ENCODE peak calls at places on chromosomes 3 and 15, in ten cellular contexts. P is psoas muscle; C is fibroblast of mammary gland; O is H9; Z is lower lobe of right lung; U is prostate gland; X is fibroblast of the aortic adventitia; H is CD8-positive, alpha-beta T cell; B is cardiac muscle cell; D is HL-60. G is an unnamed sample.

GRCh38 chr15:38455096-38455495 is 1.2 kb downstream of the FAM98B start:
- DNase-seq in U (no peak), C (peak; percentile 38), H (no peak), B (no peak), O (no peak), P (no peak), X (peak; percentile 7), D (no peak), Z (no peak), G (no peak)

GRCh38 chr15:101407439-101407838 is 82.1 kb downstream of the PCSK6 start:
- DNase-seq in B (no peak), P (no peak), X (no peak), C (no peak), H (no peak), D (no peak), O (no peak), U (no peak), Z (no peak), G (no peak)

GRCh38 chr3:194136519-194137313 is 768 bp downstream of the HES1 start:
- DNase-seq in B (peak; percentile 91), C (peak; percentile 81), O (peak; percentile 52), P (peak; percentile 82), D (no peak), H (peak; percentile 57), Z (peak; percentile 61), U (peak; percentile 46), X (peak; percentile 85), G (no peak)

GRCh38 chr15:99507732-99508571 is 57.8 kb upstream of the MEF2A start:
- DNase-seq in H (no peak), C (peak; percentile 55), P (peak; percentile 92), Z (no peak), D (no peak), X (peak; percentile 95), O (no peak), U (peak; percentile 25), B (peak; percentile 84), G (no peak)

GRCh38 chr3:11498646-11499045 is 145.1 kb downstream of the VGLL4 start:
- DNase-seq in B (peak; percentile 90), P (peak; percentile 64), X (peak; percentile 84), O (no peak), U (no peak), H (no peak), D (no peak), C (peak; percentile 83), Z (peak; percentile 72), G (no peak)

GRCh38 chr3:157460253-157460652 is 23.6 kb downstream of the PTX3 start:
- DNase-seq in H (no peak), Z (no peak), B (no peak), X (peak; percentile 58), U (no peak), C (peak; percentile 83), O (no peak), D (no peak), P (no peak), G (no peak)

GRCh38 chr3:11944052-11944673 is 60.0 kb upstream of the SYN2 start:
- DNase-seq in B (peak; percentile 38), H (no peak), C (peak; percentile 45), U (no peak), Z (no peak), X (peak; percentile 13), P (no peak), D (peak; percentile 20), O (peak; percentile 65), G (no peak)

GRCh38 chr3:59570816-59571215 is 521.0 kb upstream of the CFAP20DC start:
- DNase-seq in H (no peak), X (no peak), U (no peak), B (no peak), Z (no peak), O (no peak), P (no peak), D (no peak), C (no peak), G (no peak)

GRCh38 chr3:183212096-183212495 is 41.0 kb upstream of the B3GNT5 start:
- DNase-seq in X (no peak), H (no peak), P (no peak), D (peak; percentile 78), Z (no peak), U (no peak), O (no peak), B (no peak), C (no peak), G (no peak)

GRCh38 chr15:90388462-90389182 is 580 bp downstream of the IQGAP1 start:
- DNase-seq in U (peak; percentile 40), D (peak; percentile 52), H (peak; percentile 70), P (peak; percentile 88), C (peak; percentile 50), X (peak; percentile 51), Z (peak; percentile 87), B (peak; percentile 56), O (peak; percentile 50), G (no peak)

GRCh38 chr15:36936652-36937051 is 163.7 kb downstream of the MEIS2 start:
- DNase-seq in D (no peak), B (peak; percentile 68), C (peak; percentile 27), X (peak; percentile 73), Z (no peak), P (no peak), H (no peak), O (no peak), U (no peak), G (no peak)

GRCh38 chr3:143436231-143436930 is 316.8 kb downstream of the CHST2 start:
- DNase-seq in D (no peak), X (peak; percentile 6), H (no peak), P (no peak), Z (no peak), U (no peak), B (peak; percentile 33), O (no peak), C (peak; percentile 87), G (no peak)

GRCh38 chr15:78050851-78051250 is 26.7 kb downstream of the TBC1D2B start:
- DNase-seq in B (no peak), H (no peak), C (peak; percentile 35), X (peak; percentile 51), D (no peak), Z (no peak), O (no peak), P (no peak), U (no peak), G (no peak)

GRCh38 chr15:59691194-59691805 is 2.2 kb upstream of the BNIP2 start:
- DNase-seq in O (no peak), B (peak; percentile 71), P (no peak), X (peak; percentile 78), H (no peak), C (peak; percentile 57), Z (no peak), U (no peak), D (no peak), G (no peak)

GRCh38 chr3:49656541-49657112 is 17.5 kb upstream of the APEH start:
- DNase-seq in D (peak; percentile 75), X (no peak), C (no peak), Z (no peak), O (no peak), H (no peak), U (no peak), B (peak; percentile 9), P (no peak), G (no peak)
- TF ChIP-seq CTCF in D (no peak), X (peak; percentile 21), C (no peak), Z (no peak), O (no peak), H (no peak), U (no peak), B (peak; percentile 8), P (no peak), G (peak; percentile 29)

GRCh38 chr15:57751177-57751800 is 44.8 kb downstream of the POLR2M start:
- DNase-seq in B (peak; percentile 69), H (no peak), P (no peak), O (no peak), Z (no peak), X (peak; percentile 68), D (no peak), C (peak; percentile 66), U (no peak), G (no peak)

GRCh38 chr15:57747206-57747605 is 40.7 kb downstream of the POLR2M start:
- DNase-seq in X (peak; percentile 56), U (no peak), H (no peak), P (peak; percentile 59), Z (peak; percentile 56), B (peak; percentile 19), O (no peak), C (peak; percentile 27), D (no peak), G (no peak)

GRCh38 chr15:57746752-57747151 is 40.2 kb downstream of the POLR2M start:
- DNase-seq in B (no peak), D (no peak), Z (no peak), C (no peak), P (no peak), H (no peak), X (peak; percentile 25), O (no peak), U (no peak), G (no peak)

GRCh38 chr15:57752840-57753239 is 46.3 kb downstream of the POLR2M start:
- DNase-seq in U (no peak), C (no peak), P (no peak), H (no peak), O (no peak), Z (no peak), X (no peak), B (no peak), D (no peak), G (no peak)

GRCh38 chr15:57752426-57752825 is 45.9 kb downstream of the POLR2M start:
- DNase-seq in Z (no peak), P (peak; percentile 63), B (peak; percentile 59), C (peak; percentile 11), D (no peak), X (no peak), O (peak; percentile 71), U (no peak), H (no peak), G (no peak)
- TF ChIP-seq CTCF in Z (peak; percentile 31), P (peak; percentile 7), B (peak; percentile 39), C (peak; percentile 11), D (no peak), X (peak; percentile 15), O (peak; percentile 54), U (peak; percentile 9), H (no peak), G (peak; percentile 28)

DNA sequence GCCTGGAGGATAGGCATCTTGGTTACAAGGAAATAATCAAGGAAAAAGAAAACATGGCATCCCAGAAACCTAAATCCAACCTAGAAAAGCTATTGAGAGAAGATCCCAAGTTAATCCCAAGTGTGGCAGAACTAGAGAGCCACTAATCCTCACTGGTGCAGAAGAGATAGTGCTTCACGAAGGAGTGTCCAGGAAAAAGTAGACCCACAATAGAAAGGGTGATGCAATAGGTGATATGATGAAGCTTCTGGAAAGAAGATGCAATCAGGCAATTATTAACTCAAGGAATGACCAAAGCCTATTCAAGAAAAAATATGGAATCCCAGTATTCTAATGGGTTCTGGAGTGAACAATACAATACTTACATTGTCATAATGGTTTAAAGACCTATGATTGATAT is 95.2 kb downstream of the AQP9 start:
- DNase-seq in B (no peak), Z (no peak), P (no peak), U (no peak), X (no peak), H (no peak), O (no peak), C (no peak), D (no peak), G (no peak)
- TF ChIP-seq CTCF in B (no peak), Z (no peak), P (no peak), U (no peak), X (no peak), H (no peak), O (no peak), C (no peak), D (no peak), G (no peak)

DNA sequence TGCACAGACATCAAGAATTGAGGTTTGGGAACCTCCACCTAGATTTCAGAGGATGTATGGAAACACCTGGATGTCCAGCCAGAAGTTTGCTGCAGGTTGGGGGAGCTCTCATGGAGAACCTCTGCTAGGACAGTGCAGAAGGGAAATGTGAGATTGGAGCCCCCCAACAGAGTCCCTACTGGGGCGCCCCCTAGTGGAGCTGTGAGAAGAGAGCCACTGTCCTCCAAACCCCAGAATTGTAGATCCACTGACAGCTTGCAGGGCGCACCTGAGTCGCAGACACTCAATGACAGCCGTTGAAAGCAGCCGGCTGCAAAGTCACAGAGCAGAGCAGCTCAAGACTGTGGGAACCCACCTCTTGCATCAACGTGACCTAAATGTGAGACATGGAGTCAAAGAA is 34.6 kb upstream of the EPHA6 start:
- DNase-seq in Z (no peak), X (no peak), H (no peak), B (no peak), U (no peak), P (no peak), D (no peak), O (peak; percentile 39), C (no peak), G (no peak)
- TF ChIP-seq CTCF in Z (no peak), X (no peak), H (no peak), B (no peak), U (no peak), P (no peak), D (no peak), O (peak; percentile 68), C (no peak), G (peak; percentile 38)